ENCODE peak calls at places on chromosome 19, in seven cellular contexts. Q, P, G, W, A, U and L are unnamed samples.

GRCh38 chr19:43474986-43475705 is 9.7 kb upstream of the LYPD3 start:
- DNase-seq in Q (peak; percentile 99), P (peak; percentile 88), G (peak; percentile 96), W (no peak), A (no peak), U (peak; percentile 100), L (peak; percentile 87)

GRCh38 chr19:9183000-9183399 is 4.2 kb downstream of the OR7D2 start:
- DNase-seq in Q (no peak), P (no peak), G (no peak), W (no peak), A (no peak), U (no peak), L (no peak)

GRCh38 chr19:40501599-40501998 is 34.8 kb downstream of the SPTBN4 start:
- DNase-seq in Q (no peak), P (no peak), G (no peak), W (no peak), A (no peak), U (no peak), L (no peak)

GRCh38 chr19:13033819-13034611 is 38.7 kb downstream of the NFIX start:
- DNase-seq in Q (peak; percentile 77), P (peak; percentile 39), G (peak; percentile 75), W (peak; percentile 55), A (no peak), U (peak; percentile 86), L (no peak)

GRCh38 chr19:18254546-18255500 is 19.4 kb downstream of the IQCN start:
- DNase-seq in Q (no peak), P (no peak), G (no peak), W (no peak), A (no peak), U (peak; percentile 77), L (no peak)

GRCh38 chr19:35262101-35262761 is 6.5 kb upstream of the USF2 start:
- DNase-seq in Q (no peak), P (no peak), G (no peak), W (no peak), A (no peak), U (no peak), L (no peak)

GRCh38 chr19:58406818-58407657 is 1.4 kb upstream of the ZNF584 start:
- DNase-seq in Q (no peak), P (no peak), G (peak; percentile 64), W (peak; percentile 58), A (no peak), U (no peak), L (no peak)

GRCh38 chr19:35555301-35556005 is 8.0 kb downstream of the ATP4A start:
- DNase-seq in Q (peak; percentile 84), P (peak; percentile 40), G (peak; percentile 72), W (peak; percentile 56), A (no peak), U (peak; percentile 73), L (peak; percentile 23)

GRCh38 chr19:4206818-4207484 is 22.4 kb upstream of the EBI3 start:
- DNase-seq in Q (no peak), P (peak; percentile 63), G (peak; percentile 62), W (no peak), A (no peak), U (no peak), L (no peak)

GRCh38 chr19:5341981-5342380 is 1.4 kb upstream of the PTPRS start:
- DNase-seq in Q (no peak), P (no peak), G (no peak), W (no peak), A (no peak), U (no peak), L (no peak)

GRCh38 chr19:56367829-56368711 is 25.3 kb downstream of the ZNF582 start:
- DNase-seq in Q (peak; percentile 92), P (no peak), G (peak; percentile 96), W (peak; percentile 93), A (peak; percentile 40), U (peak; percentile 96), L (peak; percentile 85)

GRCh38 chr19:53432088-53432661 is 391 bp downstream of the ZNF761 start:
- DNase-seq in Q (peak; percentile 50), P (no peak), G (peak; percentile 22), W (no peak), A (no peak), U (peak; percentile 56), L (no peak)

GRCh38 chr19:49593233-49594113 is 2.5 kb downstream of the PRR12 start:
- DNase-seq in Q (peak; percentile 99), P (peak; percentile 89), G (peak; percentile 98), W (no peak), A (peak; percentile 76), U (peak; percentile 95), L (peak; percentile 77)

GRCh38 chr19:28883241-28883693 is 329.7 kb downstream of the UQCRFS1 start:
- DNase-seq in Q (no peak), P (no peak), G (no peak), W (no peak), A (no peak), U (no peak), L (peak; percentile 46)

GRCh38 chr19:49954933-49955332 is 6.0 kb downstream of the SIGLEC11 start:
- DNase-seq in Q (no peak), P (no peak), G (no peak), W (no peak), A (no peak), U (no peak), L (no peak)

GRCh38 chr19:35939307-35940077 is 3.3 kb downstream of the LRFN3 start:
- DNase-seq in Q (no peak), P (no peak), G (no peak), W (no peak), A (no peak), U (no peak), L (no peak)

GRCh38 chr19:51156710-51157109 is 14.6 kb downstream of the SIGLEC7 start:
- DNase-seq in Q (no peak), P (no peak), G (no peak), W (no peak), A (no peak), U (no peak), L (no peak)

GRCh38 chr19:10497371-10497770 is 5.8 kb downstream of the KEAP1 start:
- DNase-seq in Q (no peak), P (no peak), G (no peak), W (no peak), A (no peak), U (no peak), L (no peak)

GRCh38 chr19:43720936-43721335 is 5.1 kb downstream of the IRGC start:
- DNase-seq in Q (no peak), P (no peak), G (no peak), W (no peak), A (no peak), U (no peak), L (no peak)

GRCh38 chr19:35404879-35405622 is 34.2 kb downstream of the GPR42 start:
- DNase-seq in Q (no peak), P (no peak), G (peak; percentile 63), W (peak; percentile 70), A (peak; percentile 95), U (no peak), L (peak; percentile 70)

GRCh38 chr19:48568345-48568886 is 16.4 kb downstream of the SULT2B1 start:
- DNase-seq in Q (peak; percentile 68), P (peak; percentile 83), G (peak; percentile 62), W (peak; percentile 61), A (no peak), U (peak; percentile 68), L (no peak)

GRCh38 chr19:5268801-5269200 is 71.8 kb downstream of the PTPRS start:
- DNase-seq in Q (no peak), P (no peak), G (no peak), W (no peak), A (no peak), U (no peak), L (no peak)

GRCh38 chr19:55675661-55676354 is 782 bp downstream of the EPN1 start:
- DNase-seq in Q (no peak), P (no peak), G (no peak), W (no peak), A (no peak), U (no peak), L (no peak)

DNA sequence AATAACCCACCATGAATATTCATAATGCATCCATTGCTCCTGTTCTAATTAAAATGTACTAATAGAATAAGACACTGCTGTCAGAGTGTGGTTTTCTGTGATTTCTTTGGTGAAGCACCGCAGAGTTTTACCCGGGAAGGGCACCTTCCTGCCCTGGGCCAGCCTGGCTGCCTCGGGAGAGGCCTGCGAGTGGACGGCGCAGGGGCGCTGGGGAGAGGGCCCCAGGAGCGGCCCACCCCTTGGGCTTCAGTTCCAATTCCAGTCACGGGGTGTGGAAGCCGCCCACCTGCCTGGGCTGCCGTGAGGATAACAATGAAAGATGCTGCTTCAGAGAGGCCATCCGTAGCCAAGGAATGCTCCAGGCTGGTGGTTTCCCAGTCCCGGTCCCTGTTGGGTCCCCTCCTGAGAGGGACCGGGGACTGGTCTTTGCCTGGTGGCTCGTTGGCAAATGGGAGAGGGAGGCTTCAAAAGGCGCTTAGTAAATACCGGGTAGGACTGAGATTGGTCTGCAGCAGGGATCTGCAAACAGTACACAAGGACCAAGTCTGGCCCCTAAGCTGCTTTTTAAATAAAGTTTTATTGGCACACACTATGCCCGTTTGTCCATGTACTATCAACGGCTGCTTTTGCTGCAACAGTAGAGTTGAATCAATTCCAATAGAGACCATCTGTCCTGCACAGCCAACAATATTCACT is 18.0 kb downstream of the TCF3 start:
- DNase-seq in Q (no peak), P (no peak), G (no peak), W (no peak), A (no peak), U (no peak), L (no peak)
- TF ChIP-seq YY1 in Q (no peak), P (no peak), G (no peak), W (no peak), A (no peak), U (no peak), L (no peak)

GRCh38 chr19:6828306-6828697 is 55.8 kb downstream of the VAV1 start:
- DNase-seq in Q (no peak), P (peak; percentile 94), G (peak; percentile 54), W (no peak), A (no peak), U (no peak), L (no peak)
- H3K9me3 ChIP-seq in Q (no peaks in the 10 kb centered on the region), P (no peaks in the 10 kb centered on the region), G (no peaks in the 10 kb centered on the region), W (no peaks in the 10 kb centered on the region), A (no peaks in the 10 kb centered on the region), U (peaks cover 81% of the 10 kb centered on the region), L (peaks cover 6% of the 10 kb centered on the region)

GRCh38 chr19:44746616-44746945 is 1.9 kb upstream of the BCL3 start:
- DNase-seq in Q (no peak), P (no peak), G (no peak), W (no peak), A (no peak), U (no peak), L (no peak)

GRCh38 chr19:44747739-44748425 is 626 bp upstream of the BCL3 start:
- DNase-seq in Q (peak; percentile 63), P (no peak), G (no peak), W (peak; percentile 50), A (no peak), U (peak; percentile 59), L (no peak)

GRCh38 chr19:44746946-44747738 is 1.4 kb upstream of the BCL3 start:
- DNase-seq in Q (peak; percentile 84), P (peak; percentile 81), G (peak; percentile 93), W (peak; percentile 80), A (peak; percentile 59), U (peak; percentile 92), L (peak; percentile 56)

GRCh38 chr19:44745887-44746600 is 2.5 kb upstream of the BCL3 start:
- DNase-seq in Q (no peak), P (no peak), G (no peak), W (no peak), A (no peak), U (no peak), L (no peak)

GRCh38 chr19:44745386-44745831 is 3.1 kb upstream of the BCL3 start:
- DNase-seq in Q (no peak), P (peak; percentile 26), G (peak; percentile 51), W (no peak), A (no peak), U (no peak), L (no peak)
- TF ChIP-seq YY1 in Q (no peak), P (no peak), G (no peak), W (no peak), A (no peak), U (no peak), L (no peak)

GRCh38 chr19:41575998-41576397 is at the start of gene CEACAM21:
- DNase-seq in Q (no peak), P (no peak), G (no peak), W (no peak), A (no peak), U (no peak), L (no peak)
- H3K9me3 ChIP-seq in Q (no peaks in the 10 kb centered on the region), P (no peaks in the 10 kb centered on the region), G (no peaks in the 10 kb centered on the region), W (peaks cover 11% of the 10 kb centered on the region), A (peaks cover 3% of the 10 kb centered on the region), U (peaks cover 63% of the 10 kb centered on the region), L (peaks cover 12% of the 10 kb centered on the region)